ENCODE peak calls at places on chromosome 15, in six cellular contexts. One of them, this sample, is unnamed.

GRCh38 chr15:93418566-93418965 is 329.6 kb upstream of the RGMA start:
- DNase-seq in ovary: no peak
- DNase-seq in breast epithelium: no peak
- DNase-seq in HepG2: no peak
- DNase-seq in uterus: no peak
- DNase-seq in transverse colon: no peak
- DNase-seq in this sample: no peak

GRCh38 chr15:70289191-70289955 is 191.7 kb upstream of the TLE3 start:
- DNase-seq in ovary: no peak
- DNase-seq in breast epithelium: peak
- DNase-seq in HepG2: no peak
- DNase-seq in uterus: no peak
- DNase-seq in transverse colon: no peak
- DNase-seq in this sample: peak

GRCh38 chr15:87219650-87220615 is 1036.6 kb downstream of the NTRK3 start:
- DNase-seq in ovary: no peak
- DNase-seq in breast epithelium: no peak
- DNase-seq in HepG2: no peak
- DNase-seq in uterus: no peak
- DNase-seq in transverse colon: no peak
- DNase-seq in this sample: no peak

GRCh38 chr15:69061414-69061842 is 46.9 kb downstream of the NOX5 start:
- DNase-seq in ovary: no peak
- DNase-seq in breast epithelium: no peak
- DNase-seq in HepG2: no peak
- DNase-seq in uterus: no peak
- DNase-seq in transverse colon: no peak
- DNase-seq in this sample: peak

GRCh38 chr15:93033434-93034045 is 55.5 kb downstream of the RGMA start:
- DNase-seq in ovary: peak
- DNase-seq in breast epithelium: no peak
- DNase-seq in HepG2: no peak
- DNase-seq in uterus: peak
- DNase-seq in transverse colon: no peak
- DNase-seq in this sample: no peak

GRCh38 chr15:60614862-60615771 is 136.2 kb upstream of the ICE2 start:
- DNase-seq in ovary: no peak
- DNase-seq in breast epithelium: no peak
- DNase-seq in HepG2: no peak
- DNase-seq in uterus: no peak
- DNase-seq in transverse colon: peak
- DNase-seq in this sample: peak

GRCh38 chr15:78085928-78086327 is 6.4 kb upstream of the SH2D7 start:
- DNase-seq in ovary: no peak
- DNase-seq in breast epithelium: no peak
- DNase-seq in HepG2: no peak
- DNase-seq in uterus: no peak
- DNase-seq in transverse colon: no peak
- DNase-seq in this sample: no peak

GRCh38 chr15:71658827-71659729 is 151.3 kb upstream of the NR2E3 start:
- DNase-seq in ovary: no peak
- DNase-seq in breast epithelium: no peak
- DNase-seq in HepG2: no peak
- DNase-seq in uterus: no peak
- DNase-seq in transverse colon: no peak
- DNase-seq in this sample: no peak

DNA sequence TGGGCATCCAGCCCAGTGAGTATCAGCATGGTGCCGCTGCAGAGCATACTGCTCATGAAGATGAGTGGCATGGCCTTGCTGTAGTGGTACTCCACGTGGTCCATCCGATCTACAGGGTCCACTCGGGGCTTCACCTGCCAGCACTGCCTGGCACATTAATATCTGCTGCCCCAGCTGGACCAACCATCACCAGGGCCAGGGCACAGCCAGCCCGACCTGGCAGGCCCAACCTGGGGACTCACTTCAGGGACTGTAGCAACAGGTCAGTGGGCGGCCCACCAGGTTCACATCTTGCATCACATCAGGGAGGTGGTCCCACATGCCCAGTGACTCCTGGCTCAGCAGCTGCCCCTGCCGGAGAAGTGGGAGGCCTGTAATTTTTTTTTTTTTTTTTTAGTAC is 48.1 kb downstream of the CDIN1 start:
- DNase-seq in ovary: no peak
- DNase-seq in breast epithelium: no peak
- DNase-seq in HepG2: no peak
- DNase-seq in uterus: no peak
- DNase-seq in transverse colon: no peak
- DNase-seq in this sample: no peak
- H3K4me3 ChIP-seq in ovary: no peak
- H3K4me3 ChIP-seq in breast epithelium: no peak
- H3K4me3 ChIP-seq in HepG2: no peak
- H3K4me3 ChIP-seq in uterus: no peak
- H3K4me3 ChIP-seq in transverse colon: no peak
- H3K4me3 ChIP-seq in this sample: no peak

GRCh38 chr15:66292261-66293084 is 895 bp upstream of the DIS3L start:
- DNase-seq in ovary: no peak
- DNase-seq in breast epithelium: no peak
- DNase-seq in HepG2: no peak
- DNase-seq in uterus: no peak
- DNase-seq in transverse colon: no peak
- DNase-seq in this sample: no peak

GRCh38 chr15:66293419-66294156 is at the start of gene DIS3L:
- DNase-seq in ovary: peak
- DNase-seq in breast epithelium: no peak
- DNase-seq in HepG2: peak
- DNase-seq in uterus: peak
- DNase-seq in transverse colon: peak
- DNase-seq in this sample: peak

GRCh38 chr15:66293085-66293418 is 316 bp upstream of the DIS3L start:
- DNase-seq in ovary: no peak
- DNase-seq in breast epithelium: no peak
- DNase-seq in HepG2: no peak
- DNase-seq in uterus: no peak
- DNase-seq in transverse colon: no peak
- DNase-seq in this sample: no peak

GRCh38 chr15:66294932-66295235 is 1.5 kb downstream of the DIS3L start:
- DNase-seq in ovary: no peak
- DNase-seq in breast epithelium: no peak
- DNase-seq in HepG2: no peak
- DNase-seq in uterus: no peak
- DNase-seq in transverse colon: no peak
- DNase-seq in this sample: no peak

GRCh38 chr15:66294157-66294931 is 976 bp downstream of the DIS3L start:
- DNase-seq in ovary: no peak
- DNase-seq in breast epithelium: no peak
- DNase-seq in HepG2: peak
- DNase-seq in uterus: no peak
- DNase-seq in transverse colon: peak
- DNase-seq in this sample: no peak
- TF ChIP-seq POLR2A in ovary: no peak
- TF ChIP-seq POLR2A in breast epithelium: no peak
- TF ChIP-seq POLR2A in HepG2: no peak
- TF ChIP-seq POLR2A in uterus: no peak
- TF ChIP-seq POLR2A in transverse colon: peak
- TF ChIP-seq POLR2A in this sample: no peak

GRCh38 chr15:101014921-101015841 is 96.0 kb downstream of the LRRK1 start:
- DNase-seq in ovary: peak
- DNase-seq in breast epithelium: peak
- DNase-seq in HepG2: peak
- DNase-seq in uterus: peak
- DNase-seq in transverse colon: peak
- DNase-seq in this sample: peak

GRCh38 chr15:101017935-101018849 is 99.0 kb downstream of the LRRK1 start:
- DNase-seq in ovary: no peak
- DNase-seq in breast epithelium: no peak
- DNase-seq in HepG2: no peak
- DNase-seq in uterus: peak
- DNase-seq in transverse colon: peak
- DNase-seq in this sample: peak

GRCh38 chr15:101016581-101016980 is 97.4 kb downstream of the LRRK1 start:
- DNase-seq in ovary: no peak
- DNase-seq in breast epithelium: no peak
- DNase-seq in HepG2: no peak
- DNase-seq in uterus: no peak
- DNase-seq in transverse colon: peak
- DNase-seq in this sample: peak

GRCh38 chr15:101019351-101019750 is 100.2 kb downstream of the LRRK1 start:
- DNase-seq in ovary: no peak
- DNase-seq in breast epithelium: no peak
- DNase-seq in HepG2: no peak
- DNase-seq in uterus: peak
- DNase-seq in transverse colon: no peak
- DNase-seq in this sample: peak

GRCh38 chr15:101017041-101017754 is 98.0 kb downstream of the LRRK1 start:
- DNase-seq in ovary: no peak
- DNase-seq in breast epithelium: no peak
- DNase-seq in HepG2: no peak
- DNase-seq in uterus: peak
- DNase-seq in transverse colon: peak
- DNase-seq in this sample: peak
- TF ChIP-seq CTCF in ovary: no peak
- TF ChIP-seq CTCF in breast epithelium: no peak
- TF ChIP-seq CTCF in HepG2: peak
- TF ChIP-seq CTCF in uterus: no peak
- TF ChIP-seq CTCF in transverse colon: no peak
- TF ChIP-seq CTCF in this sample: no peak

GRCh38 chr15:28885289-28885629 is 515 bp upstream of the APBA2 start:
- DNase-seq in ovary: no peak
- DNase-seq in breast epithelium: no peak
- DNase-seq in HepG2: no peak
- DNase-seq in uterus: no peak
- DNase-seq in transverse colon: no peak
- DNase-seq in this sample: no peak
- H3K4me3 ChIP-seq in ovary: no peak
- H3K4me3 ChIP-seq in breast epithelium: peak
- H3K4me3 ChIP-seq in HepG2: peak
- H3K4me3 ChIP-seq in uterus: no peak
- H3K4me3 ChIP-seq in transverse colon: peak
- H3K4me3 ChIP-seq in this sample: no peak

GRCh38 chr15:82554351-82554750 is 14.1 kb upstream of the RPS17 start:
- DNase-seq in ovary: no peak
- DNase-seq in breast epithelium: peak
- DNase-seq in HepG2: no peak
- DNase-seq in uterus: no peak
- DNase-seq in transverse colon: no peak
- DNase-seq in this sample: no peak
- TF ChIP-seq POLR2A in ovary: no peak
- TF ChIP-seq POLR2A in breast epithelium: no peak
- TF ChIP-seq POLR2A in HepG2: no peak
- TF ChIP-seq POLR2A in uterus: no peak
- TF ChIP-seq POLR2A in transverse colon: no peak
- TF ChIP-seq POLR2A in this sample: no peak

GRCh38 chr15:57053470-57053869 is 135.0 kb downstream of the TCF12 start:
- DNase-seq in ovary: no peak
- DNase-seq in breast epithelium: no peak
- DNase-seq in HepG2: no peak
- DNase-seq in uterus: no peak
- DNase-seq in transverse colon: no peak
- DNase-seq in this sample: no peak

GRCh38 chr15:57057134-57057930 is 138.9 kb downstream of the TCF12 start:
- DNase-seq in ovary: no peak
- DNase-seq in breast epithelium: no peak
- DNase-seq in HepG2: no peak
- DNase-seq in uterus: no peak
- DNase-seq in transverse colon: no peak
- DNase-seq in this sample: no peak

GRCh38 chr15:57048930-57049550 is 130.6 kb downstream of the TCF12 start:
- DNase-seq in ovary: no peak
- DNase-seq in breast epithelium: no peak
- DNase-seq in HepG2: no peak
- DNase-seq in uterus: no peak
- DNase-seq in transverse colon: no peak
- DNase-seq in this sample: no peak

GRCh38 chr15:57056357-57056756 is 137.9 kb downstream of the TCF12 start:
- DNase-seq in ovary: no peak
- DNase-seq in breast epithelium: no peak
- DNase-seq in HepG2: no peak
- DNase-seq in uterus: no peak
- DNase-seq in transverse colon: no peak
- DNase-seq in this sample: no peak

DNA sequence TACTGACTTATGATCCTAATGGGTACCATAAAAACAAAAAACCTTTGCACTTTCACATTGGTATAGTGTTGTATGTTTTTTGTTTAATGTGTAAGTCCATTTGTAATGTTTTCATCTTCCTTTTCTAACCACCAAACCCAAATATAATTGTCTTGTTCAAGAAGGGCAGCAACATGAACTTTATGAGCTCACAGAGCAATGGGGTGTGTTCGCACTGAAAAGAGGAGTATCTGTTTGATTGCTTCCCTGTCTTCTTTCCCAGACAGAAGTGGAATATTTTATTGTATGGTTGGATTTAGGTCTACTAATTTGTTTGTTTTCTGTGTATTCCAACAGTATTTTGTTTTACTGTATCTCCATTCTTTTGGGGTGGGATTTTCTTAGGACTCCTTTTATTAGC is 135.9 kb downstream of the TCF12 start:
- DNase-seq in ovary: no peak
- DNase-seq in breast epithelium: no peak
- DNase-seq in HepG2: no peak
- DNase-seq in uterus: no peak
- DNase-seq in transverse colon: no peak
- DNase-seq in this sample: no peak
- TF ChIP-seq CTCF in ovary: no peak
- TF ChIP-seq CTCF in breast epithelium: no peak
- TF ChIP-seq CTCF in HepG2: no peak
- TF ChIP-seq CTCF in uterus: no peak
- TF ChIP-seq CTCF in transverse colon: no peak
- TF ChIP-seq CTCF in this sample: no peak

This sample was measured in lower leg skin.